ENCODE peak calls at places on chromosomes 7 and 10, in four cellular contexts. One of them, this sample, is unnamed.

GRCh38 chr7:87797798-87798403 is 78.3 kb downstream of the SLC25A40 start:
- DNase-seq in A172: peak
- DNase-seq in pulmonary artery endothelial cell: peak
- DNase-seq in activated naive CD4-positive, alpha-beta T cell treated with anti-CD3 and anti-CD28 coated beads for 36 hours: no peak
- DNase-seq in this sample: peak

GRCh38 chr10:78165617-78166016 is 132.0 kb downstream of the RPS24 start:
- DNase-seq in A172: peak
- DNase-seq in pulmonary artery endothelial cell: no peak
- DNase-seq in activated naive CD4-positive, alpha-beta T cell treated with anti-CD3 and anti-CD28 coated beads for 36 hours: no peak
- DNase-seq in this sample: no peak

GRCh38 chr10:124614003-124614659 is 130.0 kb downstream of the FAM53B start:
- DNase-seq in A172: no peak
- DNase-seq in activated naive CD4-positive, alpha-beta T cell treated with anti-CD3 and anti-CD28 coated beads for 36 hours: peak
- DNase-seq in pulmonary artery endothelial cell: no peak
- DNase-seq in this sample: no peak

GRCh38 chr10:117439243-117439912 is 64.1 kb upstream of the PDZD8 start:
- DNase-seq in A172: peak
- DNase-seq in activated naive CD4-positive, alpha-beta T cell treated with anti-CD3 and anti-CD28 coated beads for 36 hours: no peak
- DNase-seq in pulmonary artery endothelial cell: no peak
- DNase-seq in this sample: peak

GRCh38 chr7:7639847-7640220 is 718 bp upstream of the UMAD1 start:
- DNase-seq in pulmonary artery endothelial cell: no peak
- DNase-seq in A172: peak
- DNase-seq in activated naive CD4-positive, alpha-beta T cell treated with anti-CD3 and anti-CD28 coated beads for 36 hours: peak
- DNase-seq in this sample: no peak

GRCh38 chr7:146096994-146097393 is 19.6 kb upstream of the CNTNAP2 start:
- DNase-seq in A172: peak
- DNase-seq in activated naive CD4-positive, alpha-beta T cell treated with anti-CD3 and anti-CD28 coated beads for 36 hours: no peak
- DNase-seq in pulmonary artery endothelial cell: no peak
- DNase-seq in this sample: no peak

GRCh38 chr7:73830872-73831655 is at the start of gene CLDN4:
- DNase-seq in A172: peak
- DNase-seq in pulmonary artery endothelial cell: no peak
- DNase-seq in activated naive CD4-positive, alpha-beta T cell treated with anti-CD3 and anti-CD28 coated beads for 36 hours: no peak
- DNase-seq in this sample: no peak

GRCh38 chr7:959271-959670 is 4.8 kb upstream of the ADAP1 start:
- DNase-seq in activated naive CD4-positive, alpha-beta T cell treated with anti-CD3 and anti-CD28 coated beads for 36 hours: no peak
- DNase-seq in pulmonary artery endothelial cell: no peak
- DNase-seq in A172: no peak
- DNase-seq in this sample: no peak

GRCh38 chr7:138116156-138116555 is 39.9 kb downstream of the AKR1D1 start:
- DNase-seq in activated naive CD4-positive, alpha-beta T cell treated with anti-CD3 and anti-CD28 coated beads for 36 hours: no peak
- DNase-seq in pulmonary artery endothelial cell: no peak
- DNase-seq in A172: peak
- DNase-seq in this sample: peak

GRCh38 chr10:22246680-22247391 is 29.0 kb upstream of the EBLN1 start:
- DNase-seq in activated naive CD4-positive, alpha-beta T cell treated with anti-CD3 and anti-CD28 coated beads for 36 hours: peak
- DNase-seq in pulmonary artery endothelial cell: no peak
- DNase-seq in A172: peak
- DNase-seq in this sample: peak

GRCh38 chr10:89327803-89328441 is at the start of gene IFIT3:
- DNase-seq in activated naive CD4-positive, alpha-beta T cell treated with anti-CD3 and anti-CD28 coated beads for 36 hours: peak
- DNase-seq in pulmonary artery endothelial cell: peak
- DNase-seq in A172: peak
- DNase-seq in this sample: peak

GRCh38 chr10:69890065-69890831 is 88.5 kb downstream of the COL13A1 start:
- DNase-seq in pulmonary artery endothelial cell: no peak
- DNase-seq in activated naive CD4-positive, alpha-beta T cell treated with anti-CD3 and anti-CD28 coated beads for 36 hours: no peak
- DNase-seq in A172: no peak
- DNase-seq in this sample: no peak

GRCh38 chr10:67492317-67493019 is 203.5 kb downstream of the CTNNA3 start:
- DNase-seq in pulmonary artery endothelial cell: no peak
- DNase-seq in A172: peak
- DNase-seq in activated naive CD4-positive, alpha-beta T cell treated with anti-CD3 and anti-CD28 coated beads for 36 hours: no peak
- DNase-seq in this sample: no peak

GRCh38 chr10:31602541-31603244 is 283.7 kb downstream of the ZEB1 start:
- DNase-seq in A172: peak
- DNase-seq in activated naive CD4-positive, alpha-beta T cell treated with anti-CD3 and anti-CD28 coated beads for 36 hours: peak
- DNase-seq in pulmonary artery endothelial cell: peak
- DNase-seq in this sample: no peak

This sample was measured in NCI-H226.